ENCODE peak calls at places on chromosome 15, in five cellular contexts. One of them, this sample, is unnamed.

GRCh38 chr15:58585668-58586461 is 154.1 kb downstream of the LIPC start:
- DNase-seq in uterus: no peak
- DNase-seq in NCI-H2081: no peak
- DNase-seq in activated T-helper 9 cell treated with anti-CD3 and anti-CD28 coated beads, Interleukin-2, amount 50 U/mL, for 16 hours: no peak
- DNase-seq in stimulated activated CD4-positive, alpha-beta T cell treated with anti-CD3 and anti-CD28 coated beads, Interleukin-4, amount 100 ng/mL, for 48 hours: no peak
- DNase-seq in this sample: no peak

GRCh38 chr15:45573961-45574629 is 13.1 kb upstream of the BLOC1S6 start:
- DNase-seq in uterus: no peak
- DNase-seq in NCI-H2081: no peak
- DNase-seq in activated T-helper 9 cell treated with anti-CD3 and anti-CD28 coated beads, Interleukin-2, amount 50 U/mL, for 16 hours: no peak
- DNase-seq in stimulated activated CD4-positive, alpha-beta T cell treated with anti-CD3 and anti-CD28 coated beads, Interleukin-4, amount 100 ng/mL, for 48 hours: no peak
- DNase-seq in this sample: peak; percentile 54

GRCh38 chr15:69753867-69754266 is 301.2 kb downstream of the RPLP1 start:
- DNase-seq in uterus: no peak
- DNase-seq in NCI-H2081: no peak
- DNase-seq in activated T-helper 9 cell treated with anti-CD3 and anti-CD28 coated beads, Interleukin-2, amount 50 U/mL, for 16 hours: no peak
- DNase-seq in stimulated activated CD4-positive, alpha-beta T cell treated with anti-CD3 and anti-CD28 coated beads, Interleukin-4, amount 100 ng/mL, for 48 hours: no peak
- DNase-seq in this sample: no peak

GRCh38 chr15:90479656-90480055 is 50.1 kb upstream of the CRTC3 start:
- DNase-seq in uterus: no peak
- DNase-seq in NCI-H2081: no peak
- DNase-seq in activated T-helper 9 cell treated with anti-CD3 and anti-CD28 coated beads, Interleukin-2, amount 50 U/mL, for 16 hours: no peak
- DNase-seq in stimulated activated CD4-positive, alpha-beta T cell treated with anti-CD3 and anti-CD28 coated beads, Interleukin-4, amount 100 ng/mL, for 48 hours: no peak
- DNase-seq in this sample: no peak

GRCh38 chr15:90358124-90359033 is 6.3 kb downstream of the ZNF774 start:
- DNase-seq in uterus: no peak
- DNase-seq in NCI-H2081: peak; percentile 4
- DNase-seq in activated T-helper 9 cell treated with anti-CD3 and anti-CD28 coated beads, Interleukin-2, amount 50 U/mL, for 16 hours: no peak
- DNase-seq in stimulated activated CD4-positive, alpha-beta T cell treated with anti-CD3 and anti-CD28 coated beads, Interleukin-4, amount 100 ng/mL, for 48 hours: no peak
- DNase-seq in this sample: no peak

GRCh38 chr15:88388702-88389101 is 78.5 kb downstream of the MRPL46 start:
- DNase-seq in uterus: no peak
- DNase-seq in NCI-H2081: no peak
- DNase-seq in activated T-helper 9 cell treated with anti-CD3 and anti-CD28 coated beads, Interleukin-2, amount 50 U/mL, for 16 hours: no peak
- DNase-seq in stimulated activated CD4-positive, alpha-beta T cell treated with anti-CD3 and anti-CD28 coated beads, Interleukin-4, amount 100 ng/mL, for 48 hours: no peak
- DNase-seq in this sample: no peak

GRCh38 chr15:94287794-94288246 is 56.5 kb downstream of the MCTP2 start:
- DNase-seq in uterus: no peak
- DNase-seq in NCI-H2081: no peak
- DNase-seq in activated T-helper 9 cell treated with anti-CD3 and anti-CD28 coated beads, Interleukin-2, amount 50 U/mL, for 16 hours: no peak
- DNase-seq in stimulated activated CD4-positive, alpha-beta T cell treated with anti-CD3 and anti-CD28 coated beads, Interleukin-4, amount 100 ng/mL, for 48 hours: no peak
- DNase-seq in this sample: no peak

GRCh38 chr15:68431792-68432401 is at the start of gene ITGA11:
- DNase-seq in uterus: peak; percentile 87
- DNase-seq in NCI-H2081: peak; percentile 81
- DNase-seq in activated T-helper 9 cell treated with anti-CD3 and anti-CD28 coated beads, Interleukin-2, amount 50 U/mL, for 16 hours: no peak
- DNase-seq in stimulated activated CD4-positive, alpha-beta T cell treated with anti-CD3 and anti-CD28 coated beads, Interleukin-4, amount 100 ng/mL, for 48 hours: no peak
- DNase-seq in this sample: peak; percentile 52

GRCh38 chr15:54354341-54354740 is 376.1 kb downstream of the UNC13C start:
- DNase-seq in uterus: no peak
- DNase-seq in NCI-H2081: no peak
- DNase-seq in activated T-helper 9 cell treated with anti-CD3 and anti-CD28 coated beads, Interleukin-2, amount 50 U/mL, for 16 hours: no peak
- DNase-seq in stimulated activated CD4-positive, alpha-beta T cell treated with anti-CD3 and anti-CD28 coated beads, Interleukin-4, amount 100 ng/mL, for 48 hours: no peak
- DNase-seq in this sample: no peak

GRCh38 chr15:82650046-82650670 is 3.0 kb upstream of the CPEB1 start:
- DNase-seq in uterus: no peak
- DNase-seq in NCI-H2081: no peak
- DNase-seq in activated T-helper 9 cell treated with anti-CD3 and anti-CD28 coated beads, Interleukin-2, amount 50 U/mL, for 16 hours: no peak
- DNase-seq in stimulated activated CD4-positive, alpha-beta T cell treated with anti-CD3 and anti-CD28 coated beads, Interleukin-4, amount 100 ng/mL, for 48 hours: no peak
- DNase-seq in this sample: no peak

GRCh38 chr15:83178387-83178786 is 29.2 kb downstream of the HDGFL3 start:
- DNase-seq in uterus: no peak
- DNase-seq in NCI-H2081: no peak
- DNase-seq in activated T-helper 9 cell treated with anti-CD3 and anti-CD28 coated beads, Interleukin-2, amount 50 U/mL, for 16 hours: no peak
- DNase-seq in stimulated activated CD4-positive, alpha-beta T cell treated with anti-CD3 and anti-CD28 coated beads, Interleukin-4, amount 100 ng/mL, for 48 hours: no peak
- DNase-seq in this sample: no peak

GRCh38 chr15:62607643-62608042 is 434.9 kb upstream of the TPM1 start:
- DNase-seq in uterus: no peak
- DNase-seq in NCI-H2081: no peak
- DNase-seq in activated T-helper 9 cell treated with anti-CD3 and anti-CD28 coated beads, Interleukin-2, amount 50 U/mL, for 16 hours: no peak
- DNase-seq in stimulated activated CD4-positive, alpha-beta T cell treated with anti-CD3 and anti-CD28 coated beads, Interleukin-4, amount 100 ng/mL, for 48 hours: no peak
- DNase-seq in this sample: no peak

GRCh38 chr15:101359365-101359947 is 64.4 kb upstream of the SNRPA1 start:
- DNase-seq in uterus: no peak
- DNase-seq in NCI-H2081: peak; percentile 87
- DNase-seq in activated T-helper 9 cell treated with anti-CD3 and anti-CD28 coated beads, Interleukin-2, amount 50 U/mL, for 16 hours: no peak
- DNase-seq in stimulated activated CD4-positive, alpha-beta T cell treated with anti-CD3 and anti-CD28 coated beads, Interleukin-4, amount 100 ng/mL, for 48 hours: no peak
- DNase-seq in this sample: no peak

GRCh38 chr15:68154923-68155559 is 50.1 kb downstream of the CALML4 start:
- DNase-seq in uterus: peak; percentile 51
- DNase-seq in NCI-H2081: peak; percentile 58
- DNase-seq in activated T-helper 9 cell treated with anti-CD3 and anti-CD28 coated beads, Interleukin-2, amount 50 U/mL, for 16 hours: no peak
- DNase-seq in stimulated activated CD4-positive, alpha-beta T cell treated with anti-CD3 and anti-CD28 coated beads, Interleukin-4, amount 100 ng/mL, for 48 hours: no peak
- DNase-seq in this sample: peak; percentile 35

GRCh38 chr15:63724760-63725159 is 109.0 kb downstream of the HERC1 start:
- DNase-seq in uterus: no peak
- DNase-seq in NCI-H2081: no peak
- DNase-seq in activated T-helper 9 cell treated with anti-CD3 and anti-CD28 coated beads, Interleukin-2, amount 50 U/mL, for 16 hours: no peak
- DNase-seq in stimulated activated CD4-positive, alpha-beta T cell treated with anti-CD3 and anti-CD28 coated beads, Interleukin-4, amount 100 ng/mL, for 48 hours: no peak
- DNase-seq in this sample: no peak

GRCh38 chr15:65189102-65189740 is 4.1 kb upstream of the CLPX start:
- DNase-seq in uterus: peak; percentile 64
- DNase-seq in NCI-H2081: peak; percentile 48
- DNase-seq in activated T-helper 9 cell treated with anti-CD3 and anti-CD28 coated beads, Interleukin-2, amount 50 U/mL, for 16 hours: no peak
- DNase-seq in stimulated activated CD4-positive, alpha-beta T cell treated with anti-CD3 and anti-CD28 coated beads, Interleukin-4, amount 100 ng/mL, for 48 hours: no peak
- DNase-seq in this sample: peak; percentile 57

GRCh38 chr15:50059883-50060282 is 59.1 kb downstream of the ATP8B4 start:
- DNase-seq in uterus: no peak
- DNase-seq in NCI-H2081: no peak
- DNase-seq in activated T-helper 9 cell treated with anti-CD3 and anti-CD28 coated beads, Interleukin-2, amount 50 U/mL, for 16 hours: no peak
- DNase-seq in stimulated activated CD4-positive, alpha-beta T cell treated with anti-CD3 and anti-CD28 coated beads, Interleukin-4, amount 100 ng/mL, for 48 hours: no peak
- DNase-seq in this sample: no peak

GRCh38 chr15:59224474-59224873 is 17.8 kb downstream of the LDHAL6B start:
- DNase-seq in uterus: no peak
- DNase-seq in NCI-H2081: no peak
- DNase-seq in activated T-helper 9 cell treated with anti-CD3 and anti-CD28 coated beads, Interleukin-2, amount 50 U/mL, for 16 hours: no peak
- DNase-seq in stimulated activated CD4-positive, alpha-beta T cell treated with anti-CD3 and anti-CD28 coated beads, Interleukin-4, amount 100 ng/mL, for 48 hours: no peak
- DNase-seq in this sample: no peak

GRCh38 chr15:34275154-34275553 is 50.3 kb downstream of the EMC4 start:
- DNase-seq in uterus: no peak
- DNase-seq in NCI-H2081: no peak
- DNase-seq in activated T-helper 9 cell treated with anti-CD3 and anti-CD28 coated beads, Interleukin-2, amount 50 U/mL, for 16 hours: no peak
- DNase-seq in stimulated activated CD4-positive, alpha-beta T cell treated with anti-CD3 and anti-CD28 coated beads, Interleukin-4, amount 100 ng/mL, for 48 hours: no peak
- DNase-seq in this sample: no peak

GRCh38 chr15:90087454-90088154 is 14.7 kb downstream of the IDH2 start:
- DNase-seq in uterus: no peak
- DNase-seq in NCI-H2081: peak; percentile 20
- DNase-seq in activated T-helper 9 cell treated with anti-CD3 and anti-CD28 coated beads, Interleukin-2, amount 50 U/mL, for 16 hours: no peak
- DNase-seq in stimulated activated CD4-positive, alpha-beta T cell treated with anti-CD3 and anti-CD28 coated beads, Interleukin-4, amount 100 ng/mL, for 48 hours: peak; percentile 22
- DNase-seq in this sample: no peak

GRCh38 chr15:69225355-69226027 is 65.1 kb downstream of the GLCE start:
- DNase-seq in uterus: no peak
- DNase-seq in NCI-H2081: peak; percentile 31
- DNase-seq in activated T-helper 9 cell treated with anti-CD3 and anti-CD28 coated beads, Interleukin-2, amount 50 U/mL, for 16 hours: no peak
- DNase-seq in stimulated activated CD4-positive, alpha-beta T cell treated with anti-CD3 and anti-CD28 coated beads, Interleukin-4, amount 100 ng/mL, for 48 hours: no peak
- DNase-seq in this sample: no peak

GRCh38 chr15:86515625-86516024 is 436.0 kb downstream of the AGBL1 start:
- DNase-seq in uterus: no peak
- DNase-seq in NCI-H2081: no peak
- DNase-seq in activated T-helper 9 cell treated with anti-CD3 and anti-CD28 coated beads, Interleukin-2, amount 50 U/mL, for 16 hours: no peak
- DNase-seq in stimulated activated CD4-positive, alpha-beta T cell treated with anti-CD3 and anti-CD28 coated beads, Interleukin-4, amount 100 ng/mL, for 48 hours: no peak
- DNase-seq in this sample: no peak

GRCh38 chr15:64443747-64444621 is 16.4 kb upstream of the ZNF609 start:
- DNase-seq in uterus: peak; percentile 36
- DNase-seq in NCI-H2081: no peak
- DNase-seq in activated T-helper 9 cell treated with anti-CD3 and anti-CD28 coated beads, Interleukin-2, amount 50 U/mL, for 16 hours: no peak
- DNase-seq in stimulated activated CD4-positive, alpha-beta T cell treated with anti-CD3 and anti-CD28 coated beads, Interleukin-4, amount 100 ng/mL, for 48 hours: no peak
- DNase-seq in this sample: no peak

GRCh38 chr15:25451501-25451900 is 12.7 kb upstream of the UBE3A start:
- DNase-seq in uterus: no peak
- DNase-seq in NCI-H2081: no peak
- DNase-seq in activated T-helper 9 cell treated with anti-CD3 and anti-CD28 coated beads, Interleukin-2, amount 50 U/mL, for 16 hours: no peak
- DNase-seq in stimulated activated CD4-positive, alpha-beta T cell treated with anti-CD3 and anti-CD28 coated beads, Interleukin-4, amount 100 ng/mL, for 48 hours: no peak
- DNase-seq in this sample: no peak

GRCh38 chr15:64151727-64152506 is at the start of gene SNX22:
- DNase-seq in uterus: no peak
- DNase-seq in NCI-H2081: peak; percentile 48
- DNase-seq in activated T-helper 9 cell treated with anti-CD3 and anti-CD28 coated beads, Interleukin-2, amount 50 U/mL, for 16 hours: no peak
- DNase-seq in stimulated activated CD4-positive, alpha-beta T cell treated with anti-CD3 and anti-CD28 coated beads, Interleukin-4, amount 100 ng/mL, for 48 hours: no peak
- DNase-seq in this sample: peak; percentile 26

GRCh38 chr15:39976291-39977274 is 42.7 kb downstream of the EIF2AK4 start:
- DNase-seq in uterus: peak; percentile 47
- DNase-seq in NCI-H2081: peak; percentile 65
- DNase-seq in activated T-helper 9 cell treated with anti-CD3 and anti-CD28 coated beads, Interleukin-2, amount 50 U/mL, for 16 hours: peak; percentile 22
- DNase-seq in stimulated activated CD4-positive, alpha-beta T cell treated with anti-CD3 and anti-CD28 coated beads, Interleukin-4, amount 100 ng/mL, for 48 hours: no peak
- DNase-seq in this sample: peak; percentile 35

GRCh38 chr15:84915011-84915958 is 30.8 kb downstream of the SLC28A1 start:
- DNase-seq in uterus: peak; percentile 93
- DNase-seq in NCI-H2081: peak; percentile 51
- DNase-seq in activated T-helper 9 cell treated with anti-CD3 and anti-CD28 coated beads, Interleukin-2, amount 50 U/mL, for 16 hours: peak; percentile 12
- DNase-seq in stimulated activated CD4-positive, alpha-beta T cell treated with anti-CD3 and anti-CD28 coated beads, Interleukin-4, amount 100 ng/mL, for 48 hours: peak; percentile 43
- DNase-seq in this sample: no peak

GRCh38 chr15:81275711-81276417 is 48.1 kb downstream of the STARD5 start:
- DNase-seq in uterus: no peak
- DNase-seq in NCI-H2081: no peak
- DNase-seq in activated T-helper 9 cell treated with anti-CD3 and anti-CD28 coated beads, Interleukin-2, amount 50 U/mL, for 16 hours: no peak
- DNase-seq in stimulated activated CD4-positive, alpha-beta T cell treated with anti-CD3 and anti-CD28 coated beads, Interleukin-4, amount 100 ng/mL, for 48 hours: no peak
- DNase-seq in this sample: no peak

GRCh38 chr15:92869263-92869940 is 30.7 kb upstream of the CHD2 start:
- DNase-seq in uterus: no peak
- DNase-seq in NCI-H2081: no peak
- DNase-seq in activated T-helper 9 cell treated with anti-CD3 and anti-CD28 coated beads, Interleukin-2, amount 50 U/mL, for 16 hours: no peak
- DNase-seq in stimulated activated CD4-positive, alpha-beta T cell treated with anti-CD3 and anti-CD28 coated beads, Interleukin-4, amount 100 ng/mL, for 48 hours: no peak
- DNase-seq in this sample: no peak

GRCh38 chr15:69662668-69663000 is 210.0 kb downstream of the RPLP1 start:
- DNase-seq in uterus: no peak
- DNase-seq in NCI-H2081: no peak
- DNase-seq in activated T-helper 9 cell treated with anti-CD3 and anti-CD28 coated beads, Interleukin-2, amount 50 U/mL, for 16 hours: no peak
- DNase-seq in stimulated activated CD4-positive, alpha-beta T cell treated with anti-CD3 and anti-CD28 coated beads, Interleukin-4, amount 100 ng/mL, for 48 hours: no peak
- DNase-seq in this sample: no peak

GRCh38 chr15:63560741-63561448 is 36.3 kb upstream of the FBXL22 start:
- DNase-seq in uterus: no peak
- DNase-seq in NCI-H2081: no peak
- DNase-seq in activated T-helper 9 cell treated with anti-CD3 and anti-CD28 coated beads, Interleukin-2, amount 50 U/mL, for 16 hours: peak; percentile 8
- DNase-seq in stimulated activated CD4-positive, alpha-beta T cell treated with anti-CD3 and anti-CD28 coated beads, Interleukin-4, amount 100 ng/mL, for 48 hours: peak; percentile 32
- DNase-seq in this sample: no peak

GRCh38 chr15:95770191-95770590 is 560.3 kb upstream of the NR2F2 start:
- DNase-seq in uterus: no peak
- DNase-seq in NCI-H2081: no peak
- DNase-seq in activated T-helper 9 cell treated with anti-CD3 and anti-CD28 coated beads, Interleukin-2, amount 50 U/mL, for 16 hours: no peak
- DNase-seq in stimulated activated CD4-positive, alpha-beta T cell treated with anti-CD3 and anti-CD28 coated beads, Interleukin-4, amount 100 ng/mL, for 48 hours: no peak
- DNase-seq in this sample: no peak

GRCh38 chr15:40046721-40047412 is 7.9 kb upstream of the SRP14 start:
- DNase-seq in uterus: no peak
- DNase-seq in NCI-H2081: no peak
- DNase-seq in activated T-helper 9 cell treated with anti-CD3 and anti-CD28 coated beads, Interleukin-2, amount 50 U/mL, for 16 hours: no peak
- DNase-seq in stimulated activated CD4-positive, alpha-beta T cell treated with anti-CD3 and anti-CD28 coated beads, Interleukin-4, amount 100 ng/mL, for 48 hours: no peak
- DNase-seq in this sample: no peak

GRCh38 chr15:62469874-62470688 is 305.0 kb upstream of the C2CD4B start:
- DNase-seq in uterus: peak; percentile 59
- DNase-seq in NCI-H2081: no peak
- DNase-seq in activated T-helper 9 cell treated with anti-CD3 and anti-CD28 coated beads, Interleukin-2, amount 50 U/mL, for 16 hours: no peak
- DNase-seq in stimulated activated CD4-positive, alpha-beta T cell treated with anti-CD3 and anti-CD28 coated beads, Interleukin-4, amount 100 ng/mL, for 48 hours: no peak
- DNase-seq in this sample: no peak

GRCh38 chr15:67373266-67373665 is 118.7 kb downstream of the IQCH start:
- DNase-seq in uterus: no peak
- DNase-seq in NCI-H2081: no peak
- DNase-seq in activated T-helper 9 cell treated with anti-CD3 and anti-CD28 coated beads, Interleukin-2, amount 50 U/mL, for 16 hours: no peak
- DNase-seq in stimulated activated CD4-positive, alpha-beta T cell treated with anti-CD3 and anti-CD28 coated beads, Interleukin-4, amount 100 ng/mL, for 48 hours: no peak
- DNase-seq in this sample: no peak

GRCh38 chr15:74863239-74864056 is 9.7 kb downstream of the SCAMP2 start:
- DNase-seq in uterus: no peak
- DNase-seq in NCI-H2081: no peak
- DNase-seq in activated T-helper 9 cell treated with anti-CD3 and anti-CD28 coated beads, Interleukin-2, amount 50 U/mL, for 16 hours: no peak
- DNase-seq in stimulated activated CD4-positive, alpha-beta T cell treated with anti-CD3 and anti-CD28 coated beads, Interleukin-4, amount 100 ng/mL, for 48 hours: no peak
- DNase-seq in this sample: no peak

GRCh38 chr15:90883971-90884718 is at the start of gene FES:
- DNase-seq in uterus: peak; percentile 63
- DNase-seq in NCI-H2081: no peak
- DNase-seq in activated T-helper 9 cell treated with anti-CD3 and anti-CD28 coated beads, Interleukin-2, amount 50 U/mL, for 16 hours: no peak
- DNase-seq in stimulated activated CD4-positive, alpha-beta T cell treated with anti-CD3 and anti-CD28 coated beads, Interleukin-4, amount 100 ng/mL, for 48 hours: no peak
- DNase-seq in this sample: peak; percentile 40